ENCODE peak calls at places on chromosomes 16 and 17, in five cellular contexts. U, W, A, X and I are unnamed samples.

GRCh38 chr16:88969361-88969831 is 7.6 kb downstream of the CBFA2T3 start:
- DNase-seq in U (no peak), W (no peak), X (no peak), A (no peak), I (no peak)

GRCh38 chr17:36703860-36704266 is 102.5 kb downstream of the MRM1 start:
- DNase-seq in X (no peak), W (no peak), A (no peak), U (peak), I (peak)

GRCh38 chr16:55912022-55912421 is 36.8 kb upstream of the CES5A start:
- DNase-seq in U (no peak), X (no peak), A (no peak), W (no peak), I (no peak)

GRCh38 chr16:9077001-9077809 is 14.2 kb upstream of the HAPSTR1 start:
- DNase-seq in X (peak), U (no peak), A (no peak), W (no peak), I (no peak)

GRCh38 chr16:5653789-5654188 is 556.2 kb upstream of the EEF2KMT start:
- DNase-seq in U (no peak), W (no peak), X (no peak), A (no peak), I (no peak)

GRCh38 chr16:50263060-50263909 is 3.1 kb upstream of the ADCY7 start:
- DNase-seq in W (no peak), U (no peak), A (no peak), X (no peak), I (peak)

GRCh38 chr16:24993722-24994686 is 21.2 kb downstream of the ARHGAP17 start:
- DNase-seq in A (no peak), W (no peak), U (no peak), X (peak), I (no peak)

GRCh38 chr16:85514601-85515318 is 98.4 kb upstream of the GSE1 start:
- DNase-seq in U (no peak), A (no peak), X (peak), W (no peak), I (no peak)

GRCh38 chr16:27314161-27314723 is 468 bp downstream of the IL4R start:
- DNase-seq in U (peak), W (no peak), A (no peak), X (peak), I (peak)

GRCh38 chr16:78252757-78253156 is 153.3 kb downstream of the WWOX start:
- DNase-seq in U (no peak), W (no peak), A (no peak), X (peak), I (no peak)

GRCh38 chr17:69593716-69594115 is 179.2 kb downstream of the MAP2K6 start:
- DNase-seq in X (no peak), U (no peak), A (no peak), W (no peak), I (no peak)

GRCh38 chr17:69594641-69595040 is 180.1 kb downstream of the MAP2K6 start:
- DNase-seq in A (no peak), X (no peak), U (no peak), W (no peak), I (no peak)

GRCh38 chr17:69596141-69596540 is 181.6 kb downstream of the MAP2K6 start:
- DNase-seq in U (no peak), A (no peak), X (no peak), W (no peak), I (no peak)

GRCh38 chr17:69593351-69593715 is 178.8 kb downstream of the MAP2K6 start:
- DNase-seq in X (no peak), U (no peak), A (no peak), W (no peak), I (no peak)

GRCh38 chr17:69597898-69598692 is 183.6 kb downstream of the MAP2K6 start:
- DNase-seq in W (no peak), X (no peak), A (no peak), U (no peak), I (no peak)
- TF ChIP-seq SUZ12 in W (no peak), X (no peak), A (no peak), U (no peak), I (no peak)

GRCh38 chr17:26963163-26963503 is 330.8 kb upstream of the WSB1 start:
- DNase-seq in A (no peak), W (no peak), U (no peak), X (no peak), I (no peak)
- TF ChIP-seq SUZ12 in A (no peak), W (peak), U (no peak), X (no peak), I (no peak)

DNA sequence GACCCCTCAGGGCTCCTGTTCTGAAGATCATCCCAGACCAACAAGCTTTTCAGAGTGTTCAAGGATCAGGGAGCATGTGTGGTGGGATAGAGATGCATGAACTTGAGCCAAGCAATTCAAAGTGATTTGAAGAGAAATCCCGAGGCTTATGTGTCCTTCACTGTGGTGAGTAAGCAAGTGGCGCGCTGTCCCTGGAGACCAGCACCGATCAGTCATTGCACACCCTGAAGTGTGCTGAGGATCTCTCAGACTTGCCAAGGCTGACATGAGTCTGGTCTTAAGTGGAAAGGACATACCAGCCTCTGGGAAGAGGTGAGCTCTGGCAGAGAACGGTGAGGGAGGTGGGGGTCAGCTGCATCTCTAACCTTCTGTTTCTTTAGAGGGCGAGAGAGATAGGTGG is 43.8 kb upstream of the CDH13 start:
- DNase-seq in U (no peak), W (no peak), A (no peak), X (no peak), I (no peak)
- TF ChIP-seq SUZ12 in U (no peak), W (no peak), A (no peak), X (no peak), I (no peak)

DNA sequence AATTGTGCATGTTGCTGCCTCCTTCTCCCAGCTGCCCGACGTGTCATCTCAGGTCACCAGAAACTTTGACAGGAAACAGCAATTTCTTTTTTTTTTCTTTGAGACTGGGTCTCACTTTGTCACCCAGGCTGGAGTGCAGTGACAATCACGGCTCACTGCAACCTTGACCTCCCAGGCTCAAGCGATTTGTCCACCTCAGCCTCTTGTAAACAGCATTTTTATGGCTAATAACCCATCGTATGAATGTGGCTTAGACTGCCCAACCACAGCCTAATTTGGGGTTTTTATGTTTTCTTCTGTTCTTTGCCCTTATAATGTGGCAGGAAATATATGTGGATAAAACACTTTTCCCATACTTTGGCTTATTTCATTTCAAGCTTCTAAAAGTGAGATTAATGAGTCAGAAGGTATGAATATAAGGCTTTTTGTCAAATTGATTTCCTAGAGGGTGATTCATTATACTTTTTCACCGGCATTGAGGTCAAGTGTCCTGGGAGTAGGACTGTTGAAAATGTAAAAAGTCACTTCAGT is 31.0 kb upstream of the SLC5A10 start:
- DNase-seq in W (no peak), U (no peak), A (peak), X (peak), I (no peak)
- TF ChIP-seq SUZ12 in W (no peak), U (no peak), A (no peak), X (no peak), I (no peak)

DNA sequence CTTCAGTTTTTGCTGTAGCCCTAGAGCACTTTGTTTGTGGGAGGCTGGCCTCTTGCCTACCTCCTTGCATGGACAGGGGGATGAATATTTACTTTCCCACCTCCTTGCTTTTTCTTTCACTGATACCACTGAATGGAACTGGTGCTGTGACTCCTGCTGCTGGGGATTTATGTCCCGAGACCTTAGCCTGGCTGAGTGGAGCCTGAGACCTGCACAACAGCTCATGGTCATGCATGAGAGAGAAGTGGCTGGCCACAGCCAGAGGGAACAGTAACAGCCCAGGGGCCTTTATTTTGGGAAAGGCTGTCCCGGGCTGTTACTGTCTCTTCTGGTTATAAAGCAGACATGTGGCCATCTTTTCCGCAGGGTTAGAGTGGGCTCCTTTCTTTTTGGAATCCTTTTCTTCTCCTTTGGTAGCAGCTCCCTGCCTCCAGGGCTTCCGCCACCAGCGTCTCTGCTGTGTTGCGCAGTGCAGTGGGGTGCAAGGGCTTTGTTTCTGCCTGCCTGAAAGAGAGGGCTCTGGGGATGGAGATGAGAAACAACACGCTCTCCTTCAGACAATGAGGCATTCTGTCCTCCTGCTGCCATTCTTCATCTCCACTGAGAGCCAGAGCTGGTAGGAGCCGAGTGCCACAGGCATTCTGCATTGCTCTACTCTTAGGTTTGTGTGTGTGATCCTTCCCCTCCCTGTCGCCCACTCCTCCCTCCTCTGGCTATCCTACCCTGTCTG is 14.5 kb downstream of the SNX11 start:
- DNase-seq in A (no peak), W (no peak), U (no peak), X (no peak), I (no peak)
- TF ChIP-seq SUZ12 in A (no peak), W (no peak), U (no peak), X (no peak), I (no peak)

DNA sequence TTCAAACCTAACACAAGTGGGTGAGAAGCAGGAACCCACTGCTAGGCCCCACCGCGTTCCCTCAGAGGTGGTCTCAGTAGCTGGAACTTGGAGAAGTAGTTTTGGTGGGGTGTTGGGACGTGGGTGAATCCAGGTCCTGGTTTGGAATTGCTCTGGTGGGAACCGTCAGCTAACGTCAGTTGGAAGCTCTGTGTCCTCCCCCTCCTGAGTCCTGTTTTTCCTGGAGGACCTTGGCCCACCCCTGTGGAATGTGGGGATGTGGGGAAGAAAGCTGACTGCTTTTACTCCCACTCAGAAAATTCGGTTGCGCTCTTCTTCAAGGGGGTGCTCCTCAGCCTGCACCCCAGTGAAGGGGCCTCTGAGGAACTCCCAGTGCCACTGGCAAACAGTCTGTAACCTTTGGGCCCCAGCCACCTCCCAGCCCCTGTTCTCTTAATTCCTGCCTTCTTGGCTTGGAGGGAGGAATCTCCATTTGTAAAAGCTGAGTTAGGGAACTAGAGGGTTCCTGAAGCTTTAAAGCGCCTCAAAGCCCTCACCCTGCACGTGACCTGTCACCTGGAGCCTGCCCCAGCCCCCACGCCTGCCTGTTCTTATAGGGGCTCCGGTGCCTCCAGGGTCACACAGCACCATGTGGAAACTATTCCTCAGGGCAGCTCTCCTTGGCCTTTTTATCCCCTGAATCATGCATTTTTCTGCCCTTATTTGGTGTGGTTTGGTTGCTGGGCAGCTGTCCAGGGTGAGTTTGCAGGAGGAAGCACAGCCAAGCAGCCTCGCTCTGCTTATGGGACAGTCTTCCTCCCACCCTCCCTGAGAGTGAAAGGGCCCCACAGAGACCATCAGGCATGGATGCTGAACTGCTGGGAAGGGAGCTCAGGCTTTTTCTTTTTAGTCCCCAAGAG is 16.2 kb upstream of the NAGLU start:
- DNase-seq in W (peak), X (peak), A (no peak), U (no peak), I (peak)
- TF ChIP-seq SUZ12 in W (no peak), X (no peak), A (no peak), U (no peak), I (no peak)

DNA sequence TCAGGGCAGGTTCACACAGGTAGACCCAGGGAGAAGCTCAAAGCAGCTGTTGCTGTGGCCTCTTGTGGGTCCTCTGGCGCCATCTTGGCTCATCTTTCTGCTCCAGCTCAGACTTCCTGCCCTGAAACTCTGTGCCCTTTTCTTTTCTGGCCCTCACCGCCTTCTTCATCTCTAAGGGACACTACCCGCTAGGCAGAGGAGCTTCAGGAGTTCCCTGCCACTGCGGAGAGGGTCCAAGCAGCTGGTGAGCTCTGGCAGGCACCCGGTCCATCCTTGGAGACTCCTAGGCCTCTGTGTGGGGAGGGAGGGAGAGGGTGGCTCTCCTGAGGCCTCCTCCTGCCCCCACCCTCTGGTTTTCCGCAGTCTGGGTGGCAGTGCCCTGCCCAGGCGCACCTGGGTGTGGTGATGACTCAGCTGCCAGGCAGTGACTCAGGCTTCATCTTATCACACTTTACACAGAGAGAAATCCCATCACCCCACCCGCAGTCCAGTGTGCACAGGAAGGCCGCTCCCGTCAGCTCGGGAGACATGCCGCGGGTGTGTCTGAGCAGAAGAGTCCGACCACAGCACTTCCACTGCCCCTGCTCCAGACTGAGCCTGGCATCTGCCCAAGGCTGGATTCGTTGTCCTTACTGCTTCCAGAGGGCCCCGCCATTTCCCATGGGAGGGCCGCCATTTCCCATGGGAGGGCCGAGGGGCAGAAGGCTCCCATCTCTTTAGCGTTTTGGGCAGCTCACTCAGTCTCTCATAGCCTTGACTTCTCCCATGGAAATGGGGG is 7.3 kb downstream of the NT5C start:
- DNase-seq in A (no peak), W (no peak), X (peak), U (no peak), I (no peak)
- TF ChIP-seq SUZ12 in A (no peak), W (no peak), X (no peak), U (no peak), I (no peak)

GRCh38 chr17:8806206-8807069 is 7.3 kb upstream of the MFSD6L start:
- DNase-seq in W (no peak), U (no peak), A (no peak), X (no peak), I (peak)
- TF ChIP-seq SUZ12 in W (no peak), U (no peak), A (no peak), X (no peak), I (no peak)